ENCODE peak calls at places on chromosomes 3 and 15, in eight cellular contexts. B is GM12878, Y is HepG2, E is A549, N is K562, D is H1, G is HCT116, M is SK-N-SH. F is an unnamed sample.

GRCh38 chr3:116413319-116413718 is 32.0 kb downstream of the LSAMP start:
- DNase-seq in B (no peak), Y (no peak), E (no peak), N (no peak), D (no peak), G (no peak), M (no peak), F (no peak)

GRCh38 chr3:49476563-49476962 is 6.5 kb downstream of the DAG1 start:
- DNase-seq in B (peak; percentile 65), Y (no peak), E (no peak), N (no peak), D (no peak), G (no peak), M (no peak), F (peak; percentile 84)

GRCh38 chr3:171585029-171585428 is 124.8 kb upstream of the TNIK start:
- DNase-seq in B (no peak), Y (no peak), E (no peak), N (no peak), D (no peak), G (no peak), M (no peak), F (no peak)

GRCh38 chr3:128845695-128846491 is 33.5 kb upstream of the ACAD9 start:
- DNase-seq in B (peak; percentile 7), Y (peak; percentile 60), E (peak; percentile 62), N (peak; percentile 92), D (peak; percentile 97), G (peak; percentile 37), M (peak; percentile 94), F (peak; percentile 98)

GRCh38 chr3:128936341-128936740 is 56.9 kb downstream of the ACAD9 start:
- DNase-seq in B (no peak), Y (no peak), E (no peak), N (no peak), D (peak; percentile 14), G (no peak), M (no peak), F (no peak)

GRCh38 chr3:138914870-138915502 is 32.0 kb downstream of the FOXL2 start:
- DNase-seq in B (no peak), Y (peak; percentile 87), E (peak; percentile 23), N (peak; percentile 67), D (no peak), G (no peak), M (no peak), F (peak; percentile 78)

GRCh38 chr15:26872206-26872605 is 5.3 kb downstream of the GABRA5 start:
- DNase-seq in B (no peak), Y (no peak), E (no peak), N (no peak), D (no peak), G (no peak), M (no peak), F (no peak)

GRCh38 chr3:153595186-153595815 is 433.3 kb downstream of the RAP2B start:
- DNase-seq in B (no peak), Y (peak; percentile 18), E (peak; percentile 6), N (no peak), D (no peak), G (peak; percentile 24), M (peak; percentile 1), F (peak; percentile 48)

GRCh38 chr15:96331942-96332853 is 1.7 kb downstream of the NR2F2 start:
- DNase-seq in B (no peak), Y (no peak), E (no peak), N (peak; percentile 51), D (peak; percentile 70), G (no peak), M (no peak), F (peak; percentile 89)

GRCh38 chr3:126356373-126357298 is 572 bp downstream of the KLF15 start:
- DNase-seq in B (no peak), Y (no peak), E (no peak), N (peak; percentile 37), D (no peak), G (no peak), M (peak; percentile 82), F (no peak)

GRCh38 chr3:184537885-184538599 is 23.5 kb upstream of the EPHB3 start:
- DNase-seq in B (no peak), Y (no peak), E (no peak), N (no peak), D (no peak), G (no peak), M (no peak), F (no peak)

GRCh38 chr3:58334013-58334321 is 1.3 kb downstream of the PXK start:
- DNase-seq in B (no peak), Y (peak; percentile 70), E (no peak), N (no peak), D (no peak), G (no peak), M (no peak), F (peak; percentile 37)

GRCh38 chr3:73999501-73999900 is 374.8 kb upstream of the PDZRN3 start:
- DNase-seq in B (no peak), Y (no peak), E (no peak), N (no peak), D (no peak), G (no peak), M (no peak), F (no peak)

GRCh38 chr3:106560451-106560966 is 691.7 kb upstream of the CBLB start:
- DNase-seq in B (no peak), Y (no peak), E (peak; percentile 6), N (no peak), D (no peak), G (no peak), M (no peak), F (peak; percentile 44)

GRCh38 chr3:52879581-52879980 is 17.8 kb downstream of the STIMATE start:
- DNase-seq in B (no peak), Y (no peak), E (no peak), N (no peak), D (no peak), G (no peak), M (no peak), F (no peak)

GRCh38 chr15:72784233-72784876 is 797 bp upstream of the ADPGK start:
- DNase-seq in B (peak; percentile 43), Y (peak; percentile 62), E (peak; percentile 86), N (peak; percentile 49), D (peak; percentile 51), G (peak; percentile 59), M (peak; percentile 64), F (peak; percentile 91)

GRCh38 chr3:136428167-136428566 is 178.0 kb downstream of the PCCB start:
- DNase-seq in B (no peak), Y (no peak), E (no peak), N (no peak), D (no peak), G (no peak), M (peak; percentile 18), F (no peak)

GRCh38 chr15:35630570-35630969 is 84.6 kb upstream of the DPH6 start:
- DNase-seq in B (no peak), Y (peak; percentile 1), E (no peak), N (no peak), D (no peak), G (no peak), M (no peak), F (peak; percentile 43)

GRCh38 chr15:70492240-70493177 is 270.8 kb downstream of the UACA start:
- DNase-seq in B (no peak), Y (no peak), E (peak; percentile 77), N (no peak), D (no peak), G (no peak), M (peak; percentile 80), F (peak; percentile 98)

GRCh38 chr15:98070132-98070531 is 109.6 kb downstream of the ARRDC4 start:
- DNase-seq in B (no peak), Y (no peak), E (no peak), N (no peak), D (no peak), G (no peak), M (no peak), F (no peak)

GRCh38 chr3:195100903-195101591 is 169.9 kb downstream of the XXYLT1 start:
- DNase-seq in B (no peak), Y (no peak), E (no peak), N (no peak), D (no peak), G (no peak), M (peak; percentile 76), F (peak; percentile 95)

DNA sequence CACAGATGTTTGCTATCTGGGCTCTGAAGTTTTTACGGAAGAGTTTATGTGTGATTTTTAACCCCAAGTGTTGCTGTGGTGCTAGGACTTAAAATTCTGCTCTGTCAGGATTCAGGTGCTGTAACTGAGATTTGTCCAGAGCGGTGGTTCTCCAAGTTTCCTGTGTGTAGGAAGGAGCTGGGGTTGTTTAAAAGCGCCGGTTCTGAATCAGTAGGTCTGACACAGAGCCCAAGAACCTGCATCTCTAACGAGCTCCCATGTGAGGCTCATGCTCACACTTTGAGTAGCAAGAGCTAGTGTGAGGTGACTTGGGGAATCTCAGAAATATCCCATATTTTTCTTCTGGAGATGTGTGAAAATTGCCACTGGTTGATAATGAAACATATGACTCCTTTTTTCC is 325.5 kb downstream of the SATB1 start:
- DNase-seq in B (no peak), Y (no peak), E (no peak), N (no peak), D (no peak), G (no peak), M (no peak), F (no peak)
- H3K4me3 ChIP-seq in B (no peak overlapping the region), Y (no peak overlapping the region), E (no peak overlapping the region), N (no peak overlapping the region), D (no peak overlapping the region), G (no peak overlapping the region), M (no peak overlapping the region), F (no peak overlapping the region)

GRCh38 chr3:10463191-10464067 is 42.0 kb downstream of the ATP2B2 start:
- DNase-seq in B (no peak), Y (no peak), E (no peak), N (no peak), D (no peak), G (no peak), M (peak; percentile 51), F (no peak)
- TF ChIP-seq MAX in B (no peak), Y (no peak), E (no peak), N (no peak), D (no peak), G (no peak), M (no peak), F (no peak)

GRCh38 chr3:13194285-13195209 is 121.3 kb upstream of the IQSEC1 start:
- DNase-seq in B (no peak), Y (peak; percentile 77), E (no peak), N (no peak), D (no peak), G (no peak), M (no peak), F (peak; percentile 59)

GRCh38 chr3:13191016-13191415 is 117.8 kb upstream of the IQSEC1 start:
- DNase-seq in B (no peak), Y (no peak), E (no peak), N (no peak), D (no peak), G (no peak), M (no peak), F (no peak)

GRCh38 chr3:13193320-13194284 is 120.4 kb upstream of the IQSEC1 start:
- DNase-seq in B (no peak), Y (no peak), E (no peak), N (no peak), D (no peak), G (no peak), M (no peak), F (no peak)

GRCh38 chr3:13190376-13190762 is 117.1 kb upstream of the IQSEC1 start:
- DNase-seq in B (no peak), Y (peak; percentile 61), E (no peak), N (no peak), D (no peak), G (no peak), M (no peak), F (no peak)

GRCh38 chr3:13192471-13193213 is 119.4 kb upstream of the IQSEC1 start:
- DNase-seq in B (no peak), Y (peak; percentile 35), E (peak; percentile 67), N (peak; percentile 44), D (no peak), G (no peak), M (peak; percentile 80), F (peak; percentile 25)
- TF ChIP-seq CTCF in B (peak; percentile 25), Y (peak; percentile 67), E (peak; percentile 22), N (peak; percentile 47), D (no peak), G (peak; percentile 7), M (peak; percentile 47), F (peak; percentile 44)

GRCh38 chr3:163543558-163544189 is 1534.6 kb downstream of the SI start:
- DNase-seq in B (no peak), Y (no peak), E (no peak), N (no peak), D (no peak), G (no peak), M (no peak), F (no peak)
- H3K4me3 ChIP-seq in B (no peak overlapping the region), Y (no peak overlapping the region), E (no peak overlapping the region), N (no peak overlapping the region), D (no peak overlapping the region), G (no peak overlapping the region), M (no peak overlapping the region), F (no peak overlapping the region)

F was measured in NB4.